ENCODE peak calls at places on chromosomes 1 and 21, in seven cellular contexts. One of them, this sample, is unnamed.

GRCh38 chr1:36924282-36924791 is 110.0 kb downstream of the GRIK3 start:
- DNase-seq in pons: peak
- DNase-seq in GM04504: no peak
- DNase-seq in NCI-H345: peak
- DNase-seq in foreskin fibroblast: peak
- DNase-seq in NCI-H510A treated with DMSO at 0.1 percent for 48 hours: peak
- DNase-seq in heart right ventricle: peak
- DNase-seq in this sample: peak

GRCh38 chr1:211589782-211590721 is 11.1 kb upstream of the SLC30A1 start:
- DNase-seq in pons: peak
- DNase-seq in GM04504: no peak
- DNase-seq in NCI-H345: no peak
- DNase-seq in foreskin fibroblast: peak
- DNase-seq in NCI-H510A treated with DMSO at 0.1 percent for 48 hours: no peak
- DNase-seq in heart right ventricle: peak
- DNase-seq in this sample: peak

GRCh38 chr1:164863056-164863455 is 304.1 kb downstream of the PBX1 start:
- DNase-seq in pons: no peak
- DNase-seq in GM04504: no peak
- DNase-seq in NCI-H345: no peak
- DNase-seq in foreskin fibroblast: no peak
- DNase-seq in NCI-H510A treated with DMSO at 0.1 percent for 48 hours: no peak
- DNase-seq in heart right ventricle: no peak
- DNase-seq in this sample: no peak

GRCh38 chr1:218513248-218513647 is 168.1 kb downstream of the TGFB2 start:
- DNase-seq in pons: no peak
- DNase-seq in GM04504: no peak
- DNase-seq in NCI-H345: no peak
- DNase-seq in foreskin fibroblast: no peak
- DNase-seq in NCI-H510A treated with DMSO at 0.1 percent for 48 hours: no peak
- DNase-seq in heart right ventricle: no peak
- DNase-seq in this sample: no peak

GRCh38 chr1:66177483-66177882 is 356.5 kb upstream of the SGIP1 start:
- DNase-seq in pons: no peak
- DNase-seq in GM04504: no peak
- DNase-seq in NCI-H345: no peak
- DNase-seq in foreskin fibroblast: no peak
- DNase-seq in NCI-H510A treated with DMSO at 0.1 percent for 48 hours: no peak
- DNase-seq in heart right ventricle: no peak
- DNase-seq in this sample: no peak

GRCh38 chr1:231423648-231424047 is 1.6 kb upstream of the EGLN1 start:
- DNase-seq in pons: peak
- DNase-seq in GM04504: no peak
- DNase-seq in NCI-H345: peak
- DNase-seq in foreskin fibroblast: no peak
- DNase-seq in NCI-H510A treated with DMSO at 0.1 percent for 48 hours: peak
- DNase-seq in heart right ventricle: no peak
- DNase-seq in this sample: no peak

GRCh38 chr1:54462597-54463258 is 56.5 kb upstream of the SSBP3 start:
- DNase-seq in pons: no peak
- DNase-seq in GM04504: no peak
- DNase-seq in NCI-H345: no peak
- DNase-seq in foreskin fibroblast: no peak
- DNase-seq in NCI-H510A treated with DMSO at 0.1 percent for 48 hours: no peak
- DNase-seq in heart right ventricle: no peak
- DNase-seq in this sample: no peak

GRCh38 chr21:41823166-41823565 is 56.0 kb downstream of the PRDM15 start:
- DNase-seq in pons: no peak
- DNase-seq in GM04504: no peak
- DNase-seq in NCI-H345: no peak
- DNase-seq in foreskin fibroblast: no peak
- DNase-seq in NCI-H510A treated with DMSO at 0.1 percent for 48 hours: no peak
- DNase-seq in heart right ventricle: no peak
- DNase-seq in this sample: no peak

GRCh38 chr1:108016451-108016920 is 51.5 kb upstream of the VAV3 start:
- DNase-seq in pons: no peak
- DNase-seq in GM04504: no peak
- DNase-seq in NCI-H345: no peak
- DNase-seq in foreskin fibroblast: peak
- DNase-seq in NCI-H510A treated with DMSO at 0.1 percent for 48 hours: peak
- DNase-seq in heart right ventricle: no peak
- DNase-seq in this sample: no peak

This sample was measured in midbrain.